ENCODE peak calls at places on chromosomes 6 and 20, in ten cellular contexts. P is H1, G is AG10803, J is PC-3, U is brain microvascular endothelial cell, O is SK-N-SH, Q is fibroblast of mammary gland, M is IMR-90, I is psoas muscle, E is A673. Z is an unnamed sample.
A peak's percentile ranks its signal among the peaks of the same experiment; 100 is the strongest.

GRCh38 chr6:61809004-61809595 is 476.9 kb downstream of the KHDRBS2 start:
- DNase-seq in U (peak; percentile 1), Q (peak; percentile 10), J (peak; percentile 39), E (peak; percentile 17), I (no peak), P (no peak), G (peak; percentile 1), O (peak; percentile 2), M (no peak), Z (no peak)

GRCh38 chr6:17705778-17706579 is 746 bp downstream of the NUP153 start:
- DNase-seq in G (peak; percentile 55), P (no peak), J (peak; percentile 65), Q (peak; percentile 65), O (peak; percentile 75), E (peak; percentile 82), I (peak; percentile 80), U (peak; percentile 33), M (peak; percentile 67), Z (peak; percentile 27)

GRCh38 chr20:62707981-62708521 is 585 bp upstream of the NTSR1 start:
- DNase-seq in G (no peak), J (peak; percentile 56), I (no peak), O (peak; percentile 76), U (no peak), P (no peak), E (peak; percentile 73), Q (no peak), M (no peak), Z (no peak)

GRCh38 chr6:163162007-163162873 is 252.3 kb upstream of the QKI start:
- DNase-seq in I (no peak), U (no peak), P (no peak), J (no peak), Q (no peak), M (no peak), E (no peak), O (no peak), G (no peak), Z (no peak)

GRCh38 chr20:10448270-10449156 is 13.4 kb downstream of the SLX4IP start:
- DNase-seq in G (peak; percentile 24), P (no peak), J (no peak), U (no peak), I (no peak), M (peak; percentile 48), Q (peak; percentile 54), O (no peak), E (peak; percentile 63), Z (no peak)

GRCh38 chr6:146551545-146551944 is 7.9 kb downstream of the RAB32 start:
- DNase-seq in M (peak; percentile 75), P (no peak), O (no peak), J (no peak), G (no peak), Q (peak; percentile 11), E (no peak), U (no peak), I (no peak), Z (no peak)

GRCh38 chr6:165762876-165763275 is 99.8 kb upstream of the PDE10A start:
- DNase-seq in Q (peak; percentile 11), M (peak; percentile 54), U (no peak), E (no peak), P (no peak), I (no peak), O (no peak), J (no peak), G (no peak), Z (no peak)

GRCh38 chr6:106560966-106561740 is 68.1 kb downstream of the RTN4IP1 start:
- DNase-seq in M (peak; percentile 71), U (peak; percentile 24), P (no peak), J (no peak), O (no peak), G (peak; percentile 79), E (no peak), Q (peak; percentile 90), I (no peak), Z (no peak)

GRCh38 chr6:15398657-15399287 is 152.9 kb downstream of the JARID2 start:
- DNase-seq in U (no peak), I (no peak), J (no peak), G (no peak), Q (no peak), E (no peak), O (no peak), P (no peak), M (no peak), Z (no peak)

GRCh38 chr6:15401769-15402250 is 155.9 kb downstream of the JARID2 start:
- DNase-seq in G (no peak), U (no peak), E (peak; percentile 57), M (no peak), Q (no peak), I (no peak), J (peak; percentile 31), P (no peak), O (no peak), Z (no peak)

GRCh38 chr6:15401120-15401519 is 155.3 kb downstream of the JARID2 start:
- DNase-seq in G (no peak), O (no peak), Q (no peak), J (no peak), E (no peak), U (no peak), P (no peak), I (no peak), M (no peak), Z (no peak)

GRCh38 chr6:15400572-15401004 is 154.7 kb downstream of the JARID2 start:
- DNase-seq in J (peak; percentile 42), M (peak; percentile 16), Q (no peak), P (no peak), I (peak; percentile 81), O (peak; percentile 61), E (peak; percentile 51), G (peak; percentile 29), U (peak; percentile 38), Z (no peak)

GRCh38 chr6:15399651-15400470 is 154.0 kb downstream of the JARID2 start:
- DNase-seq in I (peak; percentile 85), G (peak; percentile 79), E (peak; percentile 60), O (peak; percentile 89), Q (peak; percentile 82), J (peak; percentile 69), U (peak; percentile 83), P (no peak), M (peak; percentile 82), Z (peak; percentile 48)
- H3K4me3 ChIP-seq in I (peak overlapping the region; percentile 66), G (peak overlapping the region; percentile 37), E (peak overlapping the region; percentile 25), O (peak overlapping the region; percentile 43), Q (peak overlapping the region; percentile 9), J (peak overlapping the region; percentile 60), U (peak overlapping the region; percentile 38), P (no peak overlapping the region), M (no peak overlapping the region), Z (peak overlapping the region; percentile 33)

DNA sequence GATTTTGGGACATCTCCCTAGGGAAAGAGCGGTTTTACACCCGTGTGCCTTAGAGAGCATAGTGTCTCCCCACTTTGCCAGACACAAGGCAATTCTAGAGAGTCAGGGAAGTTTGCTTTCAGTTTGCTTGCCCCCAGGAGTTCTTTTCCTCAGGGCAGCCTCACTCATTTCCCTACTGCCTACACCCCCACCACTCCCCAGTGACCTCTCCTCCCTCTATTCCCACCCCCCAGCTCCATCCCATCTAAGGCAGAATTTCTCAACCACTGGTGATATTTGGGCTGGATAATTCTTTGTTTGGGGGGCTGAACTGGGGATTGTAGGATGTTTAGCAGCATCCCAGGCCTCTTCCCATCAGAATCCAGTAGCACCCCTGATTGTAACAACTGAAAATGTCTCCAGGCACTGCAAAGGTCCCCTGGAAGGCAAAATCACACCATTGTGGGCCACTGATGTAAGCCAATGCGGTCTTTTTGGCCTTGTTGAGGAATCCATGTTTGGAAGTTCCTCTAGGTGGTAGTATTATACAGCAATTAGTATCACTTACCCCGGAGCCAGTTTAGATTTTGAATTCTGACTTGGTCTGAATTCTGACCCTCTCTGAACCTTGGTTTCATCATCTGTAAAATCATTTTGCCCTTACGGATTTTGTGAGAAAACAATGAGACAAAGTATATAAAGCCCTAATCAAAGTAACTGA is 1.3 kb downstream of the EPPIN start:
- DNase-seq in E (peak; percentile 28), J (peak; percentile 67), G (peak; percentile 40), M (peak; percentile 37), U (peak; percentile 0), O (peak; percentile 10), P (no peak), Q (peak; percentile 58), I (no peak), Z (peak; percentile 1)
- TF ChIP-seq CTCF in E (peak; percentile 43), J (peak; percentile 76), G (peak; percentile 51), M (peak; percentile 56), U (peak; percentile 50), O (peak; percentile 54), P (peak; percentile 63), Q (peak; percentile 54), I (peak; percentile 23), Z (peak; percentile 52)

GRCh38 chr6:139473731-139474130 is 99.3 kb upstream of the CITED2 start:
- DNase-seq in U (no peak), E (no peak), I (no peak), Q (no peak), P (no peak), O (no peak), G (peak; percentile 41), M (no peak), J (no peak), Z (no peak)

GRCh38 chr6:139474145-139475108 is 100.0 kb upstream of the CITED2 start:
- DNase-seq in P (no peak), J (no peak), G (peak; percentile 56), M (peak; percentile 66), O (no peak), U (no peak), I (no peak), E (peak; percentile 73), Q (peak; percentile 43), Z (peak; percentile 23)

GRCh38 chr6:139472341-139473038 is 98.0 kb upstream of the CITED2 start:
- DNase-seq in U (no peak), E (no peak), Q (peak; percentile 61), I (no peak), M (peak; percentile 44), J (no peak), O (no peak), G (peak; percentile 74), P (no peak), Z (no peak)

GRCh38 chr6:139475231-139475630 is 100.8 kb upstream of the CITED2 start:
- DNase-seq in I (no peak), O (no peak), U (no peak), E (no peak), Q (no peak), P (no peak), M (no peak), G (no peak), J (no peak), Z (no peak)

DNA sequence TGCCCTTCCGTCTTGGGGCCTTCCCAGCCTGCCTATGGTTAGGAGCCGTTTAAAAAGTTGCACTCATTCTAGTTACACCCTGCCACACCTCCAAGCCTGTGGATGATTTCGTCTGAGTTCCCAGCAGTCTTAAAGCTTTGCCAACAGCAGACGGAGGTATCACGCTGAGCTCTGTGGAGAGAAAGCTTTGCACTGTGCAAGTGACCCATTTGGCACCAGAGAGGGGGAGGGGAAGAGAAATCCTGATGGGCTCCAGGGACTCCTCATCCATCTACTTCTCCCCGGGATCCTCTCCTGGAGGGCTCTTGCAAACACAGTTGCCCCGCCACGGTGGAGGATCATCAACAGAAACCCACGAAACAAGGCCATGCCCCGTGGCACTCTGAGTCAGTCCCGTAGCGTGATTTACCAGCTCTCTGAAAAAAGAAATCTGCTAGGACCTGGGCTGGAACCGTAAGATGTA is 98.8 kb upstream of the CITED2 start:
- DNase-seq in U (no peak), I (no peak), Q (peak; percentile 20), P (no peak), G (peak; percentile 20), J (no peak), M (no peak), O (no peak), E (peak; percentile 88), Z (no peak)
- H3K4me3 ChIP-seq in U (no peak overlapping the region), I (peak overlapping the region; percentile 45), Q (no peak overlapping the region), P (no peak overlapping the region), G (no peak overlapping the region), J (no peak overlapping the region), M (no peak overlapping the region), O (no peak overlapping the region), E (peak overlapping the region; percentile 26), Z (no peak overlapping the region)

GRCh38 chr6:32460528-32460927 is 20.8 kb downstream of the HLA-DRA start:
- DNase-seq in U (no peak), I (no peak), J (peak; percentile 9), Q (no peak), P (no peak), E (no peak), O (no peak), G (no peak), M (no peak), Z (no peak)
- TF ChIP-seq CTCF in U (no peak), I (no peak), J (no peak), Q (no peak), P (no peak), E (no peak), O (no peak), G (no peak), M (no peak), Z (no peak)

Z was measured in AG04450.